ENCODE peak calls at places on chromosomes 2 and 18, in six cellular contexts. P is psoas muscle, U is neuronal stem cell, I is MG63, H is pancreas, Y is adrenal gland. T is an unnamed sample.

GRCh38 chr2:3594493-3595281 is at the start of gene COLEC11:
- DNase-seq in I (no peak), U (no peak), P (no peak), H (no peak), Y (peak; percentile 41), T (no peak)

GRCh38 chr2:9690252-9690651 is 59.5 kb upstream of the YWHAQ start:
- DNase-seq in P (no peak), Y (no peak), I (peak; percentile 76), U (no peak), H (no peak), T (peak; percentile 67)

GRCh38 chr2:143878131-143878530 is 641.8 kb downstream of the ZEB2 start:
- DNase-seq in H (no peak), U (no peak), I (no peak), Y (no peak), P (no peak), T (no peak)

GRCh38 chr2:62221141-62221540 is 25.2 kb downstream of the B3GNT2 start:
- DNase-seq in P (no peak), H (no peak), Y (no peak), I (no peak), U (no peak), T (no peak)

GRCh38 chr2:223416826-223417610 is 185.1 kb downstream of the SCG2 start:
- DNase-seq in U (no peak), Y (no peak), H (no peak), P (no peak), I (no peak), T (no peak)

GRCh38 chr2:138391956-138392355 is 109.6 kb upstream of the SPOPL start:
- DNase-seq in I (peak; percentile 4), H (no peak), U (no peak), Y (no peak), P (no peak), T (no peak)

GRCh38 chr18:46754661-46755292 is 2.1 kb downstream of the ST8SIA5 start:
- DNase-seq in U (no peak), P (no peak), H (no peak), I (no peak), Y (peak; percentile 68), T (no peak)

GRCh38 chr2:217419075-217419671 is 559.3 kb upstream of the TNP1 start:
- DNase-seq in H (no peak), Y (no peak), P (no peak), I (no peak), U (no peak), T (no peak)

GRCh38 chr18:23690505-23691068 is 1.3 kb downstream of the LAMA3 start:
- DNase-seq in I (no peak), P (no peak), H (no peak), Y (no peak), U (peak; percentile 6), T (no peak)

GRCh38 chr2:129192117-129192516 is 787.3 kb upstream of the RAB6C start:
- DNase-seq in U (no peak), H (no peak), I (no peak), P (no peak), Y (no peak), T (no peak)

GRCh38 chr18:7370812-7371211 is 139.9 kb downstream of the LRRC30 start:
- DNase-seq in P (peak; percentile 77), I (no peak), U (no peak), H (no peak), Y (peak; percentile 53), T (no peak)

GRCh38 chr2:86213056-86213455 is 13.8 kb downstream of the MRPL35 start:
- DNase-seq in P (no peak), Y (no peak), U (no peak), H (no peak), I (no peak), T (no peak)

GRCh38 chr18:78754311-78755043 is 225.1 kb upstream of the SALL3 start:
- DNase-seq in I (no peak), Y (peak; percentile 4), U (no peak), P (no peak), H (peak; percentile 29), T (no peak)

GRCh38 chr2:11990576-11990975 is 244.1 kb downstream of the LPIN1 start:
- DNase-seq in U (no peak), P (no peak), H (no peak), Y (no peak), I (no peak), T (no peak)

GRCh38 chr2:110678457-110679336 is 834 bp upstream of the BUB1 start:
- DNase-seq in U (peak; percentile 36), Y (peak; percentile 31), H (peak; percentile 60), I (peak; percentile 13), P (no peak), T (peak; percentile 28)

GRCh38 chr2:110679865-110680264 is 2.0 kb upstream of the BUB1 start:
- DNase-seq in P (no peak), H (no peak), U (no peak), I (no peak), Y (no peak), T (no peak)

GRCh38 chr2:110677080-110677479 is 783 bp downstream of the BUB1 start:
- DNase-seq in H (no peak), I (no peak), U (no peak), Y (no peak), P (no peak), T (no peak)

GRCh38 chr2:110677530-110678456 is at the start of gene BUB1:
- DNase-seq in P (peak; percentile 98), Y (peak; percentile 98), U (peak; percentile 96), I (peak; percentile 97), H (peak; percentile 98), T (peak; percentile 98)

GRCh38 chr2:110679337-110679707 is 1.5 kb upstream of the BUB1 start:
- DNase-seq in Y (no peak), H (no peak), U (no peak), P (no peak), I (peak; percentile 11), T (no peak)
- H3K4me3 ChIP-seq in Y (no peak overlapping the region), H (no peak overlapping the region), U (no peak overlapping the region), P (no peak overlapping the region), I (no peak overlapping the region), T (no peak overlapping the region)

GRCh38 chr18:9827211-9827855 is 58.4 kb upstream of the TXNDC2 start:
- DNase-seq in I (no peak), P (no peak), H (no peak), U (no peak), Y (no peak), T (no peak)

GRCh38 chr18:9827856-9828793 is 57.6 kb upstream of the TXNDC2 start:
- DNase-seq in Y (peak; percentile 82), P (no peak), U (no peak), H (no peak), I (peak; percentile 92), T (no peak)

GRCh38 chr18:9826666-9827065 is 59.1 kb upstream of the TXNDC2 start:
- DNase-seq in P (no peak), Y (no peak), U (no peak), I (no peak), H (no peak), T (no peak)

GRCh38 chr18:9831046-9831722 is 54.6 kb upstream of the TXNDC2 start:
- DNase-seq in U (no peak), Y (no peak), P (no peak), H (no peak), I (no peak), T (no peak)

GRCh38 chr18:9828794-9829712 is 56.7 kb upstream of the TXNDC2 start:
- DNase-seq in P (no peak), Y (no peak), I (no peak), H (no peak), U (no peak), T (no peak)
- H3K4me3 ChIP-seq in P (no peak overlapping the region), Y (no peak overlapping the region), I (no peak overlapping the region), H (no peak overlapping the region), U (no peak overlapping the region), T (no peak overlapping the region)

GRCh38 chr18:77108001-77108692 is 24.4 kb downstream of the MBP start:
- DNase-seq in H (no peak), Y (peak; percentile 56), U (no peak), P (peak; percentile 54), I (peak; percentile 28), T (no peak)
- H3K4me3 ChIP-seq in H (no peak overlapping the region), Y (no peak overlapping the region), U (no peak overlapping the region), P (peak overlapping the region; percentile 33), I (no peak overlapping the region), T (no peak overlapping the region)

DNA sequence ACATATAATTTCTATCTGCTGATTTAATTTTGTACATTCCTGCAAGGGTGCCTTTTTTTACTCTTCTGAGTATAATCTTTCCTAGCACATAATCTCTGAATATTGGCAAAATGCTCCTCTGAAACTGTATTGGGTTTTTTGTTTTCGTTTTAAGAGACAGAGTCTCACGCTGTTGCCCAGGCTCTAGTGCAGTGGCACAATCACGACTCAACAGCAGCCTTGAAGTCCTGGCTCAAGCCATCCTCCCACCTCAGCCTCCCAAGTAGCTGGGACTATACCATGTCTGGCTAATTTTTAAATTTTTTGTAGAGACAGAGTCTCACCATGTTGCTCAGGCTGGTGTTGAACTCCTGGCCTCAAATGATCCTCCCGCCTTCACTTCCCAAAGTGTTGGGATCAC is 104.9 kb downstream of the SPTBN1 start:
- DNase-seq in P (no peak), Y (no peak), U (no peak), I (no peak), H (no peak), T (no peak)
- H3K4me3 ChIP-seq in P (peak overlapping the region; percentile 82), Y (no peak overlapping the region), U (no peak overlapping the region), I (peak overlapping the region; percentile 70), H (no peak overlapping the region), T (no peak overlapping the region)

GRCh38 chr2:171160119-171160629 is 519 bp downstream of the TLK1 start:
- DNase-seq in Y (peak; percentile 69), U (peak; percentile 66), H (peak; percentile 81), P (peak; percentile 82), I (peak; percentile 60), T (peak; percentile 73)

GRCh38 chr2:171163261-171163660 is 2.6 kb upstream of the TLK1 start:
- DNase-seq in H (no peak), I (no peak), Y (no peak), U (no peak), P (no peak), T (no peak)

GRCh38 chr2:171160630-171161424 is at the start of gene TLK1:
- DNase-seq in P (peak; percentile 87), H (peak; percentile 88), I (peak; percentile 77), Y (peak; percentile 82), U (peak; percentile 66), T (peak; percentile 83)

GRCh38 chr2:171159326-171160118 is 1.2 kb downstream of the TLK1 start:
- DNase-seq in H (peak; percentile 71), P (no peak), Y (peak; percentile 53), I (peak; percentile 52), U (peak; percentile 37), T (peak; percentile 68)

DNA sequence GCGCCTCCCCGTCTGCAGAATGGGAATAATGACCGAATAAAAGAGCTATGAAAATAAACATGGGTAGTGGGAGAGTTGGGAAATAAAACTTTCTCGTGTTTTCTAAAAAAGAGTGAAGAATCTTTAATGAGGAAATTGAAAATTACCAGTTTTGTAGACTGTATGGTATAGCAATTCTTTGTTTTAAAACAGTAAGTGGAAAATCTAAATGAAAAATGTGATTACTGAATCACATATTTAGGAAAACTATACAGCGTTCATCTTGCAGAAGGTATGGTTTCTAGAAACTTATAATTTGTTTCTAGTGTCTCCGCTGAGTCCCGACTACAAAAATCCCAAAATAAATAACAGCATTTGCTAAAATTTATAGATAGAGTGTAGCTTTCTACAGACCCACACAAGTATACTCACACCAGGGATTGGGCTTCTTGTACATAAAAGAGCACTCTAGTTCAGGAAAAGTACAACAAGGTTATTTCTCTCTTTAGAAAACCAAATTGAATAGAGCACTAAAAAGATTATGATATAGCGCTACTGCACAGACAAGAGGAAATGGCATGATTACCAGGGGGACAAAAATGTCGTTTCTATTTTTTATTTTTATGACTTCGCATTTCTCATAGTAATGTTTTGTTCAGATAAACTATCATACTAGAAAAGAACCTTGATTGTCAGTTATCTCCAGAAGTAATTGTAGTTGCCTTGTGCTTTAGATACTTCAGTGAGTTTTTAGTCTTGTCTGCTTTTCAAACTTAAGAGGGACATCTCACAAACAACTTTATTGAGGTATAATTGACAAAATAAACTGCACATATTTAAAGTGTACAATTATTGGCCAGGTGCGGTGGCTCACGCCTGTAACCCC is 964 bp upstream of the TLK1 start:
- DNase-seq in P (no peak), U (no peak), Y (no peak), H (no peak), I (no peak), T (peak; percentile 6)
- H3K4me3 ChIP-seq in P (peak overlapping the region; percentile 82), U (peak overlapping the region; percentile 81), Y (no peak overlapping the region), H (peak overlapping the region; percentile 63), I (peak overlapping the region; percentile 59), T (peak overlapping the region; percentile 99)